ENCODE peak calls at places on chromosomes 12 and 14, in ten cellular contexts. S, R, F, A, O, V, G, W, B and P are unnamed samples.

GRCh38 chr14:66979083-66979974 is 209.9 kb upstream of the GARIN2 start:
- DNase-seq in R (no peak), O (no peak), S (no peak), A (no peak), F (no peak), B (no peak), W (no peak), G (no peak), V (no peak), P (no peak)

GRCh38 chr14:72439707-72440106 is 454.2 kb downstream of the DPF3 start:
- DNase-seq in B (no peak), R (no peak), G (no peak), S (no peak), A (peak; percentile 55), O (no peak), V (no peak), F (no peak), W (no peak), P (no peak)

GRCh38 chr12:62600038-62600437 is 133.4 kb downstream of the MON2 start:
- DNase-seq in B (no peak), R (peak; percentile 46), S (no peak), O (no peak), F (no peak), G (no peak), W (no peak), V (no peak), A (no peak), P (no peak)

GRCh38 chr12:2356601-2357125 is 303.9 kb downstream of the CACNA1C start:
- DNase-seq in S (no peak), A (no peak), R (no peak), V (no peak), B (no peak), O (no peak), F (no peak), G (no peak), W (no peak), P (no peak)

GRCh38 chr14:33564774-33565630 is 385.9 kb downstream of the EGLN3 start:
- DNase-seq in A (no peak), S (peak; percentile 12), V (no peak), G (no peak), F (peak; percentile 81), O (peak; percentile 14), B (no peak), W (no peak), R (peak; percentile 25), P (peak; percentile 84)

GRCh38 chr12:47014474-47014873 is 64.9 kb upstream of the PCED1B start:
- DNase-seq in B (no peak), W (no peak), F (peak; percentile 68), A (no peak), G (no peak), V (no peak), O (no peak), R (no peak), S (no peak), P (peak; percentile 78)

GRCh38 chr14:74979442-74980397 is 23.0 kb upstream of the EIF2B2 start:
- DNase-seq in G (no peak), R (peak; percentile 71), V (no peak), B (no peak), F (peak; percentile 73), O (peak; percentile 52), A (no peak), W (peak; percentile 97), S (peak; percentile 93), P (peak; percentile 22)

GRCh38 chr12:88029093-88029665 is at the start of gene C12orf50:
- DNase-seq in W (no peak), G (no peak), A (no peak), B (no peak), O (no peak), V (no peak), F (no peak), R (no peak), S (no peak), P (no peak)

GRCh38 chr14:54147758-54148157 is 191.1 kb upstream of the BMP4 start:
- DNase-seq in V (no peak), W (no peak), B (no peak), R (no peak), A (no peak), G (no peak), F (no peak), O (no peak), S (no peak), P (no peak)

GRCh38 chr12:112803620-112804279 is 12.2 kb downstream of the RPH3A start:
- DNase-seq in G (no peak), R (peak; percentile 44), S (no peak), B (no peak), A (no peak), O (no peak), F (no peak), V (no peak), W (no peak), P (no peak)

GRCh38 chr12:38154096-38155019 is 162.2 kb upstream of the ALG10B start:
- DNase-seq in G (no peak), W (no peak), B (no peak), R (no peak), A (no peak), V (peak; percentile 49), S (no peak), O (no peak), F (no peak), P (no peak)

GRCh38 chr12:104132351-104132956 is 5.6 kb downstream of the NFYB start:
- DNase-seq in G (no peak), F (no peak), W (no peak), O (no peak), B (no peak), R (no peak), A (no peak), S (no peak), V (no peak), P (no peak)

GRCh38 chr12:94813314-94813713 is 163.0 kb upstream of the TMCC3 start:
- DNase-seq in G (no peak), O (no peak), B (no peak), A (no peak), R (peak; percentile 28), S (no peak), W (no peak), F (no peak), V (no peak), P (peak; percentile 43)

GRCh38 chr12:130987151-130987931 is 33.6 kb downstream of the ADGRD1 start:
- DNase-seq in R (no peak), G (no peak), A (no peak), W (no peak), V (peak; percentile 40), O (no peak), B (no peak), F (no peak), S (no peak), P (no peak)

GRCh38 chr12:116959198-116959460 is 48.4 kb downstream of the FBXW8 start:
- DNase-seq in V (no peak), F (no peak), R (no peak), A (no peak), S (no peak), W (no peak), O (no peak), G (no peak), B (no peak), P (no peak)

GRCh38 chr12:19140381-19141236 is 11.1 kb downstream of the PLEKHA5 start:
- DNase-seq in A (no peak), F (peak; percentile 32), R (peak; percentile 25), O (no peak), W (no peak), S (no peak), B (no peak), G (peak; percentile 30), V (no peak), P (no peak)

GRCh38 chr14:105471823-105472495 is 2.7 kb upstream of the CRIP2 start:
- DNase-seq in F (no peak), S (no peak), B (no peak), V (no peak), W (no peak), A (no peak), O (no peak), G (no peak), R (no peak), P (no peak)

GRCh38 chr14:70149766-70150165 is 39.0 kb downstream of the SLC8A3 start:
- DNase-seq in V (no peak), W (no peak), G (no peak), F (no peak), S (no peak), B (no peak), A (no peak), O (no peak), R (no peak), P (no peak)

GRCh38 chr12:7099290-7099996 is 7.2 kb upstream of the C1R start:
- DNase-seq in A (no peak), V (no peak), O (no peak), F (no peak), R (no peak), W (peak; percentile 36), S (no peak), B (no peak), G (no peak), P (no peak)

GRCh38 chr12:31474751-31475150 is 116.2 kb downstream of the DENND5B start:
- DNase-seq in B (no peak), A (no peak), V (no peak), W (no peak), R (no peak), O (no peak), G (no peak), S (no peak), F (no peak), P (no peak)

GRCh38 chr12:48794870-48795269 is 6.0 kb upstream of the ADCY6 start:
- DNase-seq in W (no peak), V (no peak), A (no peak), R (no peak), O (no peak), S (peak; percentile 85), G (no peak), F (no peak), B (no peak), P (no peak)

GRCh38 chr12:57027011-57027804 is 10.9 kb upstream of the TAC3 start:
- DNase-seq in V (no peak), F (no peak), A (no peak), G (no peak), B (no peak), O (no peak), S (peak; percentile 8), R (no peak), W (no peak), P (no peak)

GRCh38 chr14:75934998-75935628 is 46.7 kb downstream of the TGFB3 start:
- DNase-seq in A (no peak), V (no peak), W (no peak), G (no peak), B (no peak), O (no peak), R (no peak), F (no peak), S (no peak), P (no peak)

GRCh38 chr12:77324763-77325468 is 259.5 kb upstream of the E2F7 start:
- DNase-seq in R (peak; percentile 94), W (peak; percentile 67), V (peak; percentile 72), G (peak; percentile 47), O (peak; percentile 92), B (peak; percentile 80), S (peak; percentile 81), F (peak; percentile 70), A (peak; percentile 7), P (peak; percentile 5)

GRCh38 chr12:3336606-3337311 is 154.2 kb upstream of the PRMT8 start:
- DNase-seq in W (no peak), O (no peak), B (peak; percentile 50), S (peak; percentile 43), V (no peak), A (no peak), F (no peak), R (no peak), G (no peak), P (no peak)

GRCh38 chr14:32329690-32330290 is 692 bp downstream of the AKAP6 start:
- DNase-seq in B (no peak), A (no peak), R (no peak), V (no peak), S (no peak), W (no peak), G (no peak), O (no peak), F (no peak), P (no peak)

GRCh38 chr12:42590324-42590934 is 883 bp upstream of the PRICKLE1 start:
- DNase-seq in A (no peak), W (peak; percentile 8), G (peak; percentile 10), O (peak; percentile 37), F (no peak), V (peak; percentile 68), S (peak; percentile 44), B (peak; percentile 18), R (peak; percentile 31), P (no peak)

GRCh38 chr14:64774272-64774671 is 70.0 kb downstream of the PLEKHG3 start:
- DNase-seq in R (no peak), W (no peak), G (no peak), A (no peak), S (no peak), V (no peak), F (no peak), B (no peak), O (no peak), P (no peak)